ENCODE peak calls at places on chromosome 11, in seven cellular contexts. L, H, T, M, P, F and S are unnamed samples.

GRCh38 chr11:8812438-8812837 is 98.6 kb upstream of the AKIP1 start:
- DNase-seq in L (no peak), H (no peak), T (no peak), M (no peak), P (peak; percentile 35), F (no peak), S (no peak)

GRCh38 chr11:134039726-134040385 is 29.0 kb upstream of the JAM3 start:
- DNase-seq in L (no peak), H (no peak), T (no peak), M (no peak), P (no peak), F (no peak), S (no peak)

GRCh38 chr11:96228472-96228871 is 114.5 kb downstream of the MAML2 start:
- DNase-seq in L (no peak), H (no peak), T (no peak), M (peak; percentile 16), P (peak; percentile 68), F (no peak), S (no peak)

GRCh38 chr11:45100338-45100737 is 46.1 kb upstream of the PRDM11 start:
- DNase-seq in L (no peak), H (no peak), T (no peak), M (no peak), P (no peak), F (peak; percentile 42), S (no peak)

GRCh38 chr11:69573751-69574382 is 67.1 kb upstream of the CCND1 start:
- DNase-seq in L (no peak), H (no peak), T (no peak), M (no peak), P (no peak), F (no peak), S (no peak)

GRCh38 chr11:8100151-8100550 is 19.1 kb downstream of the TUB start:
- DNase-seq in L (no peak), H (no peak), T (no peak), M (no peak), P (no peak), F (no peak), S (no peak)

GRCh38 chr11:30196400-30197206 is 34.2 kb upstream of the FSHB start:
- DNase-seq in L (peak; percentile 83), H (peak; percentile 49), T (no peak), M (peak; percentile 32), P (peak; percentile 25), F (peak; percentile 27), S (peak; percentile 68)

GRCh38 chr11:3822312-3822711 is 14.0 kb downstream of the PGAP2 start:
- DNase-seq in L (no peak), H (no peak), T (no peak), M (no peak), P (no peak), F (no peak), S (no peak)

GRCh38 chr11:23590909-23591308 is 730.6 kb upstream of the CCDC179 start:
- DNase-seq in L (no peak), H (no peak), T (no peak), M (no peak), P (no peak), F (no peak), S (no peak)

GRCh38 chr11:62601114-62601363 is 626 bp downstream of the MTA2 start:
- DNase-seq in L (no peak), H (no peak), T (no peak), M (no peak), P (no peak), F (peak; percentile 43), S (no peak)

GRCh38 chr11:57598831-57599155 is 1.3 kb downstream of the SERPING1 start:
- DNase-seq in L (no peak), H (no peak), T (no peak), M (no peak), P (no peak), F (no peak), S (no peak)

GRCh38 chr11:116193321-116194114 is 579.3 kb downstream of the BUD13 start:
- DNase-seq in L (peak; percentile 74), H (no peak), T (no peak), M (no peak), P (peak; percentile 17), F (no peak), S (peak; percentile 49)

GRCh38 chr11:70503878-70504240 is 105.5 kb downstream of the CTTN start:
- DNase-seq in L (no peak), H (no peak), T (no peak), M (no peak), P (no peak), F (no peak), S (no peak)

GRCh38 chr11:76588455-76589325 is 81.9 kb downstream of the LRRC32 start:
- DNase-seq in L (no peak), H (no peak), T (no peak), M (no peak), P (no peak), F (peak; percentile 20), S (no peak)

GRCh38 chr11:581342-581741 is 5.1 kb downstream of the PHRF1 start:
- DNase-seq in L (no peak), H (no peak), T (no peak), M (no peak), P (no peak), F (no peak), S (no peak)

GRCh38 chr11:122698390-122698789 is 42.9 kb downstream of the UBASH3B start:
- DNase-seq in L (no peak), H (no peak), T (no peak), M (no peak), P (no peak), F (no peak), S (no peak)

GRCh38 chr11:109304159-109304558 is 117.8 kb upstream of the C11orf87 start:
- DNase-seq in L (no peak), H (no peak), T (no peak), M (no peak), P (no peak), F (no peak), S (no peak)

GRCh38 chr11:12188548-12189317 is 78.3 kb downstream of the MICAL2 start:
- DNase-seq in L (no peak), H (no peak), T (no peak), M (no peak), P (no peak), F (no peak), S (no peak)

GRCh38 chr11:126438691-126439090 is 83.2 kb downstream of the ST3GAL4 start:
- DNase-seq in L (no peak), H (no peak), T (no peak), M (no peak), P (no peak), F (no peak), S (no peak)

GRCh38 chr11:3962406-3962840 is 107.0 kb downstream of the STIM1 start:
- DNase-seq in L (no peak), H (no peak), T (no peak), M (no peak), P (no peak), F (no peak), S (no peak)

DNA sequence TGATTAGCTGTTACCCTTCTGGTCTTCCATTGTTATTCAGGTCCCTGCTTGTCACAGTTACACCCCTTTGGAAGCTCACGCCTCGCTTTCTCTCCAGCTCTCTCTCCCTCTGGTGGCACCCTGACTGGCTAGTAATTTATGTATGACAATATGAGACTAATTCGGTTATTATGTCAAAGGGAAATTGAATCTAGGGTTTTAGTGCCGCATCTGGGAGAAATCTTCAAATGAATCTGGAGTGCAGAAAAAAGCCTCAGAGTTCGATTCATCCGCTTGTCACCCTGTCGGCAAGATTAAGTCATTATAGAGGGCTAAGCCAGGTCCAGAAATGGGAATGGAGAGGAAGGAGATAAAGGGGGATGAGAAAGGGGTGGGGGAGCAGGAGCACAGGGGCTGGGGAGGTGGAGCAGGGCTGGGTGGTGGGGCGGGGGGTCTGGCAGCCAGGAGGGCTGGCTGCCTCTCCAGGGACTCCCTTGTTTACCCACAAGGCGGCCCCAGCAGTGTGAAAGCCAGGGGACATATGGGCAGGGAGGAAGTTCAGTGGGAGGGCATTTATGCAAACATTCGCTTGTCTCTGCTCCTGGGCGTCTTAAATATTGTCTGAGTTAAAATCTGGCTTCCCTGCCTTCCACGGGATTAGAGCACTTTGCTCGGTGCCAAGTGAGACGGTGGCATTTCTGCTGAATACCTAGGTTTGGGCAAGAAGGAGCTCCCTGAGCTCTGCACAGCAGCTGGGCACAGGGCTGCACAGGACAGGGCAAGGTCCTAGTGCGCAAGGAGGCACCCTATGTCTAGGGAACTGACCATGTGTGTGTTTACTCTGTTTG is 179.1 kb upstream of the NECTIN1 start:
- DNase-seq in L (no peak), H (no peak), T (no peak), M (no peak), P (no peak), F (no peak), S (no peak)
- TF ChIP-seq SP1 in L (no peak), H (no peak), T (no peak), M (no peak), P (no peak), F (no peak), S (no peak)

DNA sequence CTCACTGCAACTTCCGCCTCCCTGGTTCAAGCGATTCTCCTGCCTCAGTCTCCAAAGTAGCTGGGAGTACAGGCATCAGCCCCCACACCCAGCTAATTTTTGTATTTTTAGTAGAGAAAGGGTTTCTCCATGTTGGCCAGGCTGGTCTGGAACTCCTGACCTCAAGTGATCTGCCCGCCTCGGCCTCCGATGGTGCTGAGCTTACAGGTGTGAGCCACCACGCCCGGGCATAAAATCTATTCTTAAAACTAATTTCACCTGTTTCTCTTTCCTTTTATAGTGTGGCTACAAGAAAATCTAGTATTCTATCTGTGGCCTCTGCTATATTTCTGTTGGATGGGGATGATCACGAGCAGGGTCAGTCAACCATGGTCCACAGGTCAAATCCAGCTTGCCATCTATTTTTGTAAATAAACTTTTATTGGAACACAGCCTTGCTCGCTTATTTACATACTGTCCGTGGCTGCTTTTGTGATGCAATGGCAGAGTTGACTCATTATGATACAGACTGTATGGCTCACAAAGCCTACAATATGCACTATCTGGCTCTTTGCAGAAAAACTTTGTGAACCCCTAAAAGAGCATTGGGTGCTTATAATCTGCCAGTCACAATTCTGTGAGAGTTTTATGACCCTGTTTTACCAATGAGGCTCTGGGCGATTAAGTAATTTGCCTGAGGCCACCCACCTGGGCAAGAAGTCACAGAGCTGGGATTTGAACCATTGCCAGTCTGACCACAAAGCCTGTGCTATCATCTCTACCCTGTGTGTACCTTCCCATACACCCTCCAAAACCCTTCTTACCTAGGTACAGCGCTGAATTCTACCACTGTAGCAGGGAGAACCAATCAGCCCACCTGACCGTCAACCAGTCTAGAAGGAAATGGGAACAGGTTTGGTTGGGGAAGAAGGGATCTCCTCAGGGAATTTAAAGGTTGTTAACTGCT is 28.3 kb downstream of the SLC1A2 start:
- DNase-seq in L (no peak), H (no peak), T (peak; percentile 82), M (no peak), P (peak; percentile 78), F (no peak), S (no peak)
- TF ChIP-seq SP1 in L (no peak), H (no peak), T (no peak), M (peak; percentile 51), P (no peak), F (no peak), S (no peak)

DNA sequence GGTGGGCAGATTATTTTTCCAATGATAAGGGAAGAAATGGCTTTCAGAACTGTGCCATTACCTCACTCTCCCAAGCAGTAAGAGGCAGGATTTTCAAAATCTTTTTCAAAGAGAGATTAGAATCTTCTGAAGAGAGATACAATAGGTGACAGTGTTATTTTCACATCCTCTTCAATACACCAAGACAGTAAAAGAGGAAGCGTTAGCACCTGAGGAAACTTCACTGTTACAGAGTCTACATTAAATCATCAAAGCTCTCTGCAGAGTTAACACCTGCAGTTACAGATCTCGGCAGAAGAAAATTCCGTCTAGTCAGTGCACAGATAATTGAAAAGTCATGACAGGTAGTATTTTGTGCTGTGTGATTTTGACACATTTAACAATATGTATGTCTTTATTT is 144.9 kb downstream of the PGR start:
- DNase-seq in L (no peak), H (no peak), T (no peak), M (no peak), P (no peak), F (no peak), S (no peak)
- TF ChIP-seq SP1 in L (no peak), H (no peak), T (no peak), M (no peak), P (no peak), F (no peak), S (no peak)

GRCh38 chr11:130769782-130770565 is 146.3 kb downstream of the SNX19 start:
- DNase-seq in L (no peak), H (no peak), T (no peak), M (no peak), P (no peak), F (no peak), S (no peak)
- TF ChIP-seq SP1 in L (no peak), H (no peak), T (no peak), M (no peak), P (no peak), F (no peak), S (no peak)